ENCODE peak calls at places on chromosome 21, in eight cellular contexts. One of them, this sample, is unnamed.

GRCh38 chr21:46100426-46100825 is 2.5 kb downstream of the COL6A2 start:
- DNase-seq in NCI-H226: peak; percentile 6
- DNase-seq in stimulated activated CD8-positive, alpha-beta memory T cell treated with anti-CD3 and anti-CD28 coated beads, Interleukin-7, amount 100 ng/mL, for 1 hour: no peak
- DNase-seq in HFFc6: peak; percentile 55
- DNase-seq in germinal center: no peak
- DNase-seq in H9: no peak
- DNase-seq in smooth muscle cell of the brain vasculature: no peak
- DNase-seq in HTR-8/SVneo: no peak
- DNase-seq in this sample: no peak

GRCh38 chr21:15164678-15165303 is 100.0 kb upstream of the NRIP1 start:
- DNase-seq in NCI-H226: peak; percentile 14
- DNase-seq in stimulated activated CD8-positive, alpha-beta memory T cell treated with anti-CD3 and anti-CD28 coated beads, Interleukin-7, amount 100 ng/mL, for 1 hour: no peak
- DNase-seq in HFFc6: no peak
- DNase-seq in germinal center: no peak
- DNase-seq in H9: no peak
- DNase-seq in smooth muscle cell of the brain vasculature: no peak
- DNase-seq in HTR-8/SVneo: no peak
- DNase-seq in this sample: peak; percentile 65

GRCh38 chr21:23574932-23575331 is 2032.3 kb downstream of the MRPL39 start:
- DNase-seq in NCI-H226: no peak
- DNase-seq in stimulated activated CD8-positive, alpha-beta memory T cell treated with anti-CD3 and anti-CD28 coated beads, Interleukin-7, amount 100 ng/mL, for 1 hour: no peak
- DNase-seq in HFFc6: no peak
- DNase-seq in germinal center: no peak
- DNase-seq in H9: peak; percentile 55
- DNase-seq in smooth muscle cell of the brain vasculature: no peak
- DNase-seq in HTR-8/SVneo: no peak
- DNase-seq in this sample: no peak

GRCh38 chr21:29073222-29074006 is at the start of gene CCT8:
- DNase-seq in NCI-H226: peak; percentile 100
- DNase-seq in stimulated activated CD8-positive, alpha-beta memory T cell treated with anti-CD3 and anti-CD28 coated beads, Interleukin-7, amount 100 ng/mL, for 1 hour: peak; percentile 97
- DNase-seq in HFFc6: peak; percentile 100
- DNase-seq in germinal center: peak; percentile 96
- DNase-seq in H9: peak; percentile 99
- DNase-seq in smooth muscle cell of the brain vasculature: peak; percentile 99
- DNase-seq in HTR-8/SVneo: peak; percentile 97
- DNase-seq in this sample: peak; percentile 99

GRCh38 chr21:32764186-32764585 is 7.4 kb downstream of the PAXBP1 start:
- DNase-seq in NCI-H226: no peak
- DNase-seq in stimulated activated CD8-positive, alpha-beta memory T cell treated with anti-CD3 and anti-CD28 coated beads, Interleukin-7, amount 100 ng/mL, for 1 hour: no peak
- DNase-seq in HFFc6: no peak
- DNase-seq in germinal center: no peak
- DNase-seq in H9: no peak
- DNase-seq in smooth muscle cell of the brain vasculature: no peak
- DNase-seq in HTR-8/SVneo: no peak
- DNase-seq in this sample: no peak

GRCh38 chr21:23534833-23535232 is 2072.4 kb downstream of the MRPL39 start:
- DNase-seq in NCI-H226: no peak
- DNase-seq in stimulated activated CD8-positive, alpha-beta memory T cell treated with anti-CD3 and anti-CD28 coated beads, Interleukin-7, amount 100 ng/mL, for 1 hour: no peak
- DNase-seq in HFFc6: no peak
- DNase-seq in germinal center: no peak
- DNase-seq in H9: no peak
- DNase-seq in smooth muscle cell of the brain vasculature: no peak
- DNase-seq in HTR-8/SVneo: no peak
- DNase-seq in this sample: no peak

GRCh38 chr21:29124645-29125044 is 5.8 kb upstream of the MAP3K7CL start:
- DNase-seq in NCI-H226: no peak
- DNase-seq in stimulated activated CD8-positive, alpha-beta memory T cell treated with anti-CD3 and anti-CD28 coated beads, Interleukin-7, amount 100 ng/mL, for 1 hour: no peak
- DNase-seq in HFFc6: no peak
- DNase-seq in germinal center: no peak
- DNase-seq in H9: no peak
- DNase-seq in smooth muscle cell of the brain vasculature: no peak
- DNase-seq in HTR-8/SVneo: no peak
- DNase-seq in this sample: no peak

GRCh38 chr21:38388219-38388618 is 110.1 kb downstream of the ERG start:
- DNase-seq in NCI-H226: no peak
- DNase-seq in stimulated activated CD8-positive, alpha-beta memory T cell treated with anti-CD3 and anti-CD28 coated beads, Interleukin-7, amount 100 ng/mL, for 1 hour: no peak
- DNase-seq in HFFc6: no peak
- DNase-seq in germinal center: no peak
- DNase-seq in H9: no peak
- DNase-seq in smooth muscle cell of the brain vasculature: no peak
- DNase-seq in HTR-8/SVneo: no peak
- DNase-seq in this sample: no peak

GRCh38 chr21:36297938-36298572 is 21.9 kb upstream of the MORC3 start:
- DNase-seq in NCI-H226: no peak
- DNase-seq in stimulated activated CD8-positive, alpha-beta memory T cell treated with anti-CD3 and anti-CD28 coated beads, Interleukin-7, amount 100 ng/mL, for 1 hour: peak; percentile 30
- DNase-seq in HFFc6: no peak
- DNase-seq in germinal center: peak; percentile 81
- DNase-seq in H9: no peak
- DNase-seq in smooth muscle cell of the brain vasculature: no peak
- DNase-seq in HTR-8/SVneo: no peak
- DNase-seq in this sample: peak; percentile 74

GRCh38 chr21:28936721-28937120 is 56.0 kb downstream of the LTN1 start:
- DNase-seq in NCI-H226: no peak
- DNase-seq in stimulated activated CD8-positive, alpha-beta memory T cell treated with anti-CD3 and anti-CD28 coated beads, Interleukin-7, amount 100 ng/mL, for 1 hour: no peak
- DNase-seq in HFFc6: no peak
- DNase-seq in germinal center: no peak
- DNase-seq in H9: no peak
- DNase-seq in smooth muscle cell of the brain vasculature: no peak
- DNase-seq in HTR-8/SVneo: no peak
- DNase-seq in this sample: no peak

GRCh38 chr21:20721151-20721550 is 277.1 kb upstream of the NCAM2 start:
- DNase-seq in NCI-H226: peak; percentile 63
- DNase-seq in stimulated activated CD8-positive, alpha-beta memory T cell treated with anti-CD3 and anti-CD28 coated beads, Interleukin-7, amount 100 ng/mL, for 1 hour: no peak
- DNase-seq in HFFc6: no peak
- DNase-seq in germinal center: no peak
- DNase-seq in H9: no peak
- DNase-seq in smooth muscle cell of the brain vasculature: no peak
- DNase-seq in HTR-8/SVneo: no peak
- DNase-seq in this sample: no peak

GRCh38 chr21:38376693-38377092 is 119.9 kb downstream of the KCNJ15 start:
- DNase-seq in NCI-H226: no peak
- DNase-seq in stimulated activated CD8-positive, alpha-beta memory T cell treated with anti-CD3 and anti-CD28 coated beads, Interleukin-7, amount 100 ng/mL, for 1 hour: no peak
- DNase-seq in HFFc6: no peak
- DNase-seq in germinal center: no peak
- DNase-seq in H9: no peak
- DNase-seq in smooth muscle cell of the brain vasculature: no peak
- DNase-seq in HTR-8/SVneo: no peak
- DNase-seq in this sample: no peak

GRCh38 chr21:15472108-15472507 is 257.7 kb upstream of the USP25 start:
- DNase-seq in NCI-H226: no peak
- DNase-seq in stimulated activated CD8-positive, alpha-beta memory T cell treated with anti-CD3 and anti-CD28 coated beads, Interleukin-7, amount 100 ng/mL, for 1 hour: no peak
- DNase-seq in HFFc6: no peak
- DNase-seq in germinal center: no peak
- DNase-seq in H9: no peak
- DNase-seq in smooth muscle cell of the brain vasculature: no peak
- DNase-seq in HTR-8/SVneo: no peak
- DNase-seq in this sample: no peak

GRCh38 chr21:27498025-27498424 is 531.1 kb upstream of the ADAMTS5 start:
- DNase-seq in NCI-H226: peak; percentile 67
- DNase-seq in stimulated activated CD8-positive, alpha-beta memory T cell treated with anti-CD3 and anti-CD28 coated beads, Interleukin-7, amount 100 ng/mL, for 1 hour: no peak
- DNase-seq in HFFc6: no peak
- DNase-seq in germinal center: no peak
- DNase-seq in H9: no peak
- DNase-seq in smooth muscle cell of the brain vasculature: no peak
- DNase-seq in HTR-8/SVneo: no peak
- DNase-seq in this sample: no peak

GRCh38 chr21:43300496-43301423 is 126.2 kb downstream of the SIK1 start:
- DNase-seq in NCI-H226: no peak
- DNase-seq in stimulated activated CD8-positive, alpha-beta memory T cell treated with anti-CD3 and anti-CD28 coated beads, Interleukin-7, amount 100 ng/mL, for 1 hour: no peak
- DNase-seq in HFFc6: no peak
- DNase-seq in germinal center: no peak
- DNase-seq in H9: no peak
- DNase-seq in smooth muscle cell of the brain vasculature: no peak
- DNase-seq in HTR-8/SVneo: no peak
- DNase-seq in this sample: no peak

GRCh38 chr21:14739590-14739989 is 193.5 kb upstream of the SAMSN1 start:
- DNase-seq in NCI-H226: no peak
- DNase-seq in stimulated activated CD8-positive, alpha-beta memory T cell treated with anti-CD3 and anti-CD28 coated beads, Interleukin-7, amount 100 ng/mL, for 1 hour: no peak
- DNase-seq in HFFc6: no peak
- DNase-seq in germinal center: no peak
- DNase-seq in H9: no peak
- DNase-seq in smooth muscle cell of the brain vasculature: no peak
- DNase-seq in HTR-8/SVneo: no peak
- DNase-seq in this sample: no peak

GRCh38 chr21:45455321-45456013 is 50.5 kb downstream of the COL18A1 start:
- DNase-seq in NCI-H226: peak; percentile 69
- DNase-seq in stimulated activated CD8-positive, alpha-beta memory T cell treated with anti-CD3 and anti-CD28 coated beads, Interleukin-7, amount 100 ng/mL, for 1 hour: no peak
- DNase-seq in HFFc6: no peak
- DNase-seq in germinal center: no peak
- DNase-seq in H9: no peak
- DNase-seq in smooth muscle cell of the brain vasculature: no peak
- DNase-seq in HTR-8/SVneo: no peak
- DNase-seq in this sample: no peak

GRCh38 chr21:31442339-31442738 is 98.3 kb upstream of the TIAM1 start:
- DNase-seq in NCI-H226: no peak
- DNase-seq in stimulated activated CD8-positive, alpha-beta memory T cell treated with anti-CD3 and anti-CD28 coated beads, Interleukin-7, amount 100 ng/mL, for 1 hour: no peak
- DNase-seq in HFFc6: no peak
- DNase-seq in germinal center: no peak
- DNase-seq in H9: no peak
- DNase-seq in smooth muscle cell of the brain vasculature: no peak
- DNase-seq in HTR-8/SVneo: no peak
- DNase-seq in this sample: no peak

GRCh38 chr21:39088831-39089380 is 94.3 kb downstream of the PSMG1 start:
- DNase-seq in NCI-H226: peak; percentile 14
- DNase-seq in stimulated activated CD8-positive, alpha-beta memory T cell treated with anti-CD3 and anti-CD28 coated beads, Interleukin-7, amount 100 ng/mL, for 1 hour: no peak
- DNase-seq in HFFc6: peak; percentile 68
- DNase-seq in germinal center: no peak
- DNase-seq in H9: no peak
- DNase-seq in smooth muscle cell of the brain vasculature: peak; percentile 39
- DNase-seq in HTR-8/SVneo: no peak
- DNase-seq in this sample: no peak

GRCh38 chr21:32572574-32573420 is 12.5 kb downstream of the TCP10L start:
- DNase-seq in NCI-H226: no peak
- DNase-seq in stimulated activated CD8-positive, alpha-beta memory T cell treated with anti-CD3 and anti-CD28 coated beads, Interleukin-7, amount 100 ng/mL, for 1 hour: no peak
- DNase-seq in HFFc6: no peak
- DNase-seq in germinal center: no peak
- DNase-seq in H9: no peak
- DNase-seq in smooth muscle cell of the brain vasculature: no peak
- DNase-seq in HTR-8/SVneo: no peak
- DNase-seq in this sample: no peak

GRCh38 chr21:41426656-41427311 is 745 bp downstream of the MX1 start:
- DNase-seq in NCI-H226: no peak
- DNase-seq in stimulated activated CD8-positive, alpha-beta memory T cell treated with anti-CD3 and anti-CD28 coated beads, Interleukin-7, amount 100 ng/mL, for 1 hour: no peak
- DNase-seq in HFFc6: no peak
- DNase-seq in germinal center: no peak
- DNase-seq in H9: peak; percentile 33
- DNase-seq in smooth muscle cell of the brain vasculature: no peak
- DNase-seq in HTR-8/SVneo: no peak
- DNase-seq in this sample: no peak

GRCh38 chr21:17610862-17611261 is 1.8 kb downstream of the BTG3 start:
- DNase-seq in NCI-H226: no peak
- DNase-seq in stimulated activated CD8-positive, alpha-beta memory T cell treated with anti-CD3 and anti-CD28 coated beads, Interleukin-7, amount 100 ng/mL, for 1 hour: no peak
- DNase-seq in HFFc6: no peak
- DNase-seq in germinal center: no peak
- DNase-seq in H9: no peak
- DNase-seq in smooth muscle cell of the brain vasculature: no peak
- DNase-seq in HTR-8/SVneo: no peak
- DNase-seq in this sample: no peak

GRCh38 chr21:34199121-34199910 is 125.9 kb downstream of the MRPS6 start:
- DNase-seq in NCI-H226: no peak
- DNase-seq in stimulated activated CD8-positive, alpha-beta memory T cell treated with anti-CD3 and anti-CD28 coated beads, Interleukin-7, amount 100 ng/mL, for 1 hour: no peak
- DNase-seq in HFFc6: no peak
- DNase-seq in germinal center: no peak
- DNase-seq in H9: no peak
- DNase-seq in smooth muscle cell of the brain vasculature: no peak
- DNase-seq in HTR-8/SVneo: no peak
- DNase-seq in this sample: no peak

GRCh38 chr21:36929622-36930021 is 36.8 kb downstream of the HLCS start:
- DNase-seq in NCI-H226: peak; percentile 32
- DNase-seq in stimulated activated CD8-positive, alpha-beta memory T cell treated with anti-CD3 and anti-CD28 coated beads, Interleukin-7, amount 100 ng/mL, for 1 hour: no peak
- DNase-seq in HFFc6: no peak
- DNase-seq in germinal center: no peak
- DNase-seq in H9: no peak
- DNase-seq in smooth muscle cell of the brain vasculature: no peak
- DNase-seq in HTR-8/SVneo: no peak
- DNase-seq in this sample: no peak

GRCh38 chr21:26095131-26095530 is 75.4 kb downstream of the APP start:
- DNase-seq in NCI-H226: no peak
- DNase-seq in stimulated activated CD8-positive, alpha-beta memory T cell treated with anti-CD3 and anti-CD28 coated beads, Interleukin-7, amount 100 ng/mL, for 1 hour: no peak
- DNase-seq in HFFc6: no peak
- DNase-seq in germinal center: no peak
- DNase-seq in H9: no peak
- DNase-seq in smooth muscle cell of the brain vasculature: no peak
- DNase-seq in HTR-8/SVneo: no peak
- DNase-seq in this sample: no peak

GRCh38 chr21:42146251-42146805 is 72.6 kb upstream of the ABCG1 start:
- DNase-seq in NCI-H226: no peak
- DNase-seq in stimulated activated CD8-positive, alpha-beta memory T cell treated with anti-CD3 and anti-CD28 coated beads, Interleukin-7, amount 100 ng/mL, for 1 hour: no peak
- DNase-seq in HFFc6: no peak
- DNase-seq in germinal center: no peak
- DNase-seq in H9: no peak
- DNase-seq in smooth muscle cell of the brain vasculature: no peak
- DNase-seq in HTR-8/SVneo: no peak
- DNase-seq in this sample: no peak

GRCh38 chr21:41684381-41685245 is 82.2 kb downstream of the RIPK4 start:
- DNase-seq in NCI-H226: peak; percentile 82
- DNase-seq in stimulated activated CD8-positive, alpha-beta memory T cell treated with anti-CD3 and anti-CD28 coated beads, Interleukin-7, amount 100 ng/mL, for 1 hour: no peak
- DNase-seq in HFFc6: peak; percentile 29
- DNase-seq in germinal center: no peak
- DNase-seq in H9: no peak
- DNase-seq in smooth muscle cell of the brain vasculature: no peak
- DNase-seq in HTR-8/SVneo: peak; percentile 68
- DNase-seq in this sample: peak; percentile 81

GRCh38 chr21:16169102-16169511 is 439.3 kb downstream of the USP25 start:
- DNase-seq in NCI-H226: no peak
- DNase-seq in stimulated activated CD8-positive, alpha-beta memory T cell treated with anti-CD3 and anti-CD28 coated beads, Interleukin-7, amount 100 ng/mL, for 1 hour: no peak
- DNase-seq in HFFc6: peak; percentile 15
- DNase-seq in germinal center: no peak
- DNase-seq in H9: no peak
- DNase-seq in smooth muscle cell of the brain vasculature: no peak
- DNase-seq in HTR-8/SVneo: peak; percentile 20
- DNase-seq in this sample: no peak

GRCh38 chr21:45003331-45004058 is 63.7 kb downstream of the SLX9 start:
- DNase-seq in NCI-H226: no peak
- DNase-seq in stimulated activated CD8-positive, alpha-beta memory T cell treated with anti-CD3 and anti-CD28 coated beads, Interleukin-7, amount 100 ng/mL, for 1 hour: no peak
- DNase-seq in HFFc6: no peak
- DNase-seq in germinal center: no peak
- DNase-seq in H9: no peak
- DNase-seq in smooth muscle cell of the brain vasculature: no peak
- DNase-seq in HTR-8/SVneo: no peak
- DNase-seq in this sample: no peak

GRCh38 chr21:15669247-15669646 is 60.5 kb upstream of the USP25 start:
- DNase-seq in NCI-H226: peak; percentile 67
- DNase-seq in stimulated activated CD8-positive, alpha-beta memory T cell treated with anti-CD3 and anti-CD28 coated beads, Interleukin-7, amount 100 ng/mL, for 1 hour: no peak
- DNase-seq in HFFc6: peak; percentile 36
- DNase-seq in germinal center: no peak
- DNase-seq in H9: no peak
- DNase-seq in smooth muscle cell of the brain vasculature: no peak
- DNase-seq in HTR-8/SVneo: no peak
- DNase-seq in this sample: no peak

GRCh38 chr21:16194851-16195251 is 465.1 kb downstream of the USP25 start:
- DNase-seq in NCI-H226: no peak
- DNase-seq in stimulated activated CD8-positive, alpha-beta memory T cell treated with anti-CD3 and anti-CD28 coated beads, Interleukin-7, amount 100 ng/mL, for 1 hour: no peak
- DNase-seq in HFFc6: no peak
- DNase-seq in germinal center: no peak
- DNase-seq in H9: no peak
- DNase-seq in smooth muscle cell of the brain vasculature: no peak
- DNase-seq in HTR-8/SVneo: no peak
- DNase-seq in this sample: no peak

GRCh38 chr21:45320261-45320990 is 32.7 kb upstream of the POFUT2 start:
- DNase-seq in NCI-H226: no peak
- DNase-seq in stimulated activated CD8-positive, alpha-beta memory T cell treated with anti-CD3 and anti-CD28 coated beads, Interleukin-7, amount 100 ng/mL, for 1 hour: no peak
- DNase-seq in HFFc6: no peak
- DNase-seq in germinal center: no peak
- DNase-seq in H9: peak; percentile 23
- DNase-seq in smooth muscle cell of the brain vasculature: no peak
- DNase-seq in HTR-8/SVneo: no peak
- DNase-seq in this sample: no peak

GRCh38 chr21:44846485-44847260 is 26.8 kb downstream of the PTTG1IP start:
- DNase-seq in NCI-H226: no peak
- DNase-seq in stimulated activated CD8-positive, alpha-beta memory T cell treated with anti-CD3 and anti-CD28 coated beads, Interleukin-7, amount 100 ng/mL, for 1 hour: no peak
- DNase-seq in HFFc6: peak; percentile 50
- DNase-seq in germinal center: peak; percentile 27
- DNase-seq in H9: no peak
- DNase-seq in smooth muscle cell of the brain vasculature: no peak
- DNase-seq in HTR-8/SVneo: no peak
- DNase-seq in this sample: no peak

GRCh38 chr21:41739936-41740335 is 26.9 kb downstream of the RIPK4 start:
- DNase-seq in NCI-H226: no peak
- DNase-seq in stimulated activated CD8-positive, alpha-beta memory T cell treated with anti-CD3 and anti-CD28 coated beads, Interleukin-7, amount 100 ng/mL, for 1 hour: no peak
- DNase-seq in HFFc6: no peak
- DNase-seq in germinal center: no peak
- DNase-seq in H9: no peak
- DNase-seq in smooth muscle cell of the brain vasculature: no peak
- DNase-seq in HTR-8/SVneo: no peak
- DNase-seq in this sample: no peak